ENCODE peak calls at places on chromosomes 1 and 21, in five cellular contexts. P is brain microvascular endothelial cell, Q is fibroblast of lung, V is GM12864, Y is GM20000. X is an unnamed sample.

GRCh38 chr1:79745928-79746327 is 739.4 kb upstream of the ADGRL4 start:
- DNase-seq in Y (no peak), P (no peak), Q (peak), V (no peak), X (no peak)

GRCh38 chr1:93483200-93483599 is 35.3 kb downstream of the FNBP1L start:
- DNase-seq in V (no peak), Y (no peak), Q (peak), P (no peak), X (no peak)

GRCh38 chr1:206075786-206076725 is 23.1 kb downstream of the RHEX start:
- DNase-seq in Q (peak), V (no peak), Y (no peak), P (no peak), X (no peak)

GRCh38 chr1:32813941-32814739 is 3.0 kb downstream of the YARS1 start:
- DNase-seq in P (peak), V (no peak), Y (no peak), Q (peak), X (no peak)

GRCh38 chr1:7315316-7315715 is 455.8 kb upstream of the VAMP3 start:
- DNase-seq in V (no peak), P (no peak), Q (peak), Y (no peak), X (no peak)

GRCh38 chr1:79711001-79711431 is 704.5 kb upstream of the ADGRL4 start:
- DNase-seq in P (peak), Y (peak), Q (peak), V (peak), X (no peak)

GRCh38 chr1:210686841-210687240 is 358.1 kb downstream of the HHAT start:
- DNase-seq in Y (no peak), V (no peak), Q (no peak), P (no peak), X (no peak)

GRCh38 chr1:113868387-113869083 is 3.0 kb downstream of the PTPN22 start:
- DNase-seq in Q (peak), V (no peak), Y (no peak), P (no peak), X (no peak)

GRCh38 chr1:203153051-203153988 is 22.3 kb downstream of the MYBPH start:
- DNase-seq in Y (no peak), V (no peak), P (no peak), Q (peak), X (no peak)

GRCh38 chr21:14452031-14452778 is 69.3 kb upstream of the HSPA13 start:
- DNase-seq in Q (no peak), P (no peak), Y (no peak), V (no peak), X (no peak)

GRCh38 chr21:44485254-44485793 is 30.0 kb downstream of the LRRC3 start:
- DNase-seq in Y (no peak), Q (no peak), P (no peak), V (no peak), X (peak)

GRCh38 chr1:17033481-17033880 is 20.4 kb downstream of the SDHB start:
- DNase-seq in Y (no peak), V (no peak), Q (no peak), P (no peak), X (no peak)

GRCh38 chr1:83882906-83883305 is 116.0 kb downstream of the TTLL7 start:
- DNase-seq in Q (peak), Y (no peak), P (peak), V (no peak), X (peak)

GRCh38 chr1:74193908-74194307 is 4.1 kb downstream of the LRRIQ3 start:
- DNase-seq in Y (no peak), Q (peak), P (peak), V (no peak), X (no peak)

GRCh38 chr21:15171546-15171945 is 106.7 kb upstream of the NRIP1 start:
- DNase-seq in V (no peak), Y (no peak), Q (no peak), P (no peak), X (no peak)

GRCh38 chr21:15730484-15731242 is 881 bp downstream of the USP25 start:
- DNase-seq in P (no peak), Y (peak), V (no peak), Q (no peak), X (no peak)

X was measured in Karpas-422.